ENCODE peak calls at places on chromosome 18, in seven cellular contexts. One of them, this sample, is unnamed.

GRCh38 chr18:7300971-7301553 is 70.2 kb downstream of the LRRC30 start:
- DNase-seq in HCT116: no peak
- DNase-seq in K562: no peak
- DNase-seq in GM12878: no peak
- DNase-seq in SK-N-SH: no peak
- DNase-seq in HepG2: peak
- DNase-seq in H1: no peak
- DNase-seq in this sample: no peak

GRCh38 chr18:10405014-10405493 is 49.4 kb upstream of the APCDD1 start:
- DNase-seq in HCT116: no peak
- DNase-seq in HepG2: no peak
- DNase-seq in K562: no peak
- DNase-seq in GM12878: no peak
- DNase-seq in H1: no peak
- DNase-seq in SK-N-SH: peak
- DNase-seq in this sample: no peak

GRCh38 chr18:34121157-34121807 is 103.4 kb downstream of the NOL4 start:
- DNase-seq in HCT116: no peak
- DNase-seq in SK-N-SH: no peak
- DNase-seq in HepG2: peak
- DNase-seq in GM12878: no peak
- DNase-seq in K562: no peak
- DNase-seq in H1: no peak
- DNase-seq in this sample: peak

GRCh38 chr18:79575891-79576685 is 103.5 kb upstream of the CTDP1 start:
- DNase-seq in HCT116: no peak
- DNase-seq in H1: peak
- DNase-seq in HepG2: no peak
- DNase-seq in SK-N-SH: no peak
- DNase-seq in K562: no peak
- DNase-seq in GM12878: no peak
- DNase-seq in this sample: peak

GRCh38 chr18:46497129-46497528 is 159.9 kb downstream of the LOXHD1 start:
- DNase-seq in GM12878: no peak
- DNase-seq in SK-N-SH: no peak
- DNase-seq in K562: peak
- DNase-seq in HepG2: peak
- DNase-seq in HCT116: no peak
- DNase-seq in H1: peak
- DNase-seq in this sample: peak

GRCh38 chr18:37122877-37123276 is 293.9 kb downstream of the KIAA1328 start:
- DNase-seq in HCT116: no peak
- DNase-seq in GM12878: no peak
- DNase-seq in HepG2: peak
- DNase-seq in K562: no peak
- DNase-seq in SK-N-SH: no peak
- DNase-seq in H1: no peak
- DNase-seq in this sample: peak

GRCh38 chr18:63953811-63954210 is 4.7 kb downstream of the HMSD start:
- DNase-seq in HCT116: no peak
- DNase-seq in SK-N-SH: no peak
- DNase-seq in HepG2: no peak
- DNase-seq in H1: no peak
- DNase-seq in GM12878: no peak
- DNase-seq in K562: no peak
- DNase-seq in this sample: no peak

GRCh38 chr18:65057439-65058083 is 693.3 kb upstream of the CDH7 start:
- DNase-seq in GM12878: no peak
- DNase-seq in HCT116: no peak
- DNase-seq in H1: no peak
- DNase-seq in K562: no peak
- DNase-seq in SK-N-SH: no peak
- DNase-seq in HepG2: no peak
- DNase-seq in this sample: no peak

GRCh38 chr18:26185267-26185666 is 41.0 kb upstream of the TAF4B start:
- DNase-seq in K562: no peak
- DNase-seq in HCT116: peak
- DNase-seq in GM12878: no peak
- DNase-seq in H1: no peak
- DNase-seq in SK-N-SH: no peak
- DNase-seq in HepG2: peak
- DNase-seq in this sample: no peak

GRCh38 chr18:34650121-34650545 is 60.0 kb upstream of the DTNA start:
- DNase-seq in H1: no peak
- DNase-seq in HepG2: no peak
- DNase-seq in HCT116: no peak
- DNase-seq in SK-N-SH: no peak
- DNase-seq in K562: no peak
- DNase-seq in GM12878: no peak
- DNase-seq in this sample: no peak

GRCh38 chr18:63236990-63237389 is 82.6 kb downstream of the BCL2 start:
- DNase-seq in H1: no peak
- DNase-seq in HCT116: no peak
- DNase-seq in K562: no peak
- DNase-seq in HepG2: no peak
- DNase-seq in GM12878: no peak
- DNase-seq in SK-N-SH: no peak
- DNase-seq in this sample: no peak

GRCh38 chr18:12976305-12976704 is 14.9 kb upstream of the CEP192 start:
- DNase-seq in SK-N-SH: no peak
- DNase-seq in K562: no peak
- DNase-seq in GM12878: no peak
- DNase-seq in HepG2: no peak
- DNase-seq in H1: no peak
- DNase-seq in HCT116: no peak
- DNase-seq in this sample: no peak

DNA sequence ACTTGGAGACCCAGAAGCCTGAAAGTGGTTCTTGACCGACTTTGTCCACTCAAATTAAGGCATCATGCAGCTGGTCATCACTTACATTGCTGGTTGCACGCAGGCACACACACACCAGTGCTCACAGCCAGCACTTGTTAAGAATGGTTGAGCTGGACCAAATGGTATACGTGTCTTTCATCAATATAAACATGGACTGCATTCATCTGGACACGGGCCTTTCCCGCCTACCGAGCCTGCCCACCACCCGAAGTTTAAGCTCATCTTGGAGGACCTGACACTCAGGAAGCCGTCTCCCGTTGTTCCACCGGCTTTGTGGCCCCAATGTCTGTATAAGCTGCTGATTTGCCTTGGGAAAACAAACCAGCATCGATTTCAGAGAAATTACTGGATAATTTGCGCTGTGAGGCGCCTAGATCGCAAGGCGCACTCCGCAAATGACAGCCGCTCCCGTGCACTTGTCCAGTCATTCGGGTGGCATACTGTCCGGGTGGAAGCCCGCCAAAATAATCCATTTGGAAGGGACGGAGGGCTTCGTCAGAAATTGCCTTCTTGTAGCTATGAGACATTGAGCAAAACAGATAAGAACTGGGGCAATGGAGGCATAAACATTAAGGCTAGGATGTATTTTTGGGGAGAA is 40.1 kb upstream of the AKAIN1 start:
- DNase-seq in SK-N-SH: no peak
- DNase-seq in K562: peak
- DNase-seq in HepG2: peak
- DNase-seq in HCT116: no peak
- DNase-seq in H1: no peak
- DNase-seq in GM12878: no peak
- DNase-seq in this sample: no peak
- TF ChIP-seq JUND in SK-N-SH: no peak
- TF ChIP-seq JUND in K562: no peak
- TF ChIP-seq JUND in HepG2: no peak
- TF ChIP-seq JUND in HCT116: no peak
- TF ChIP-seq JUND in H1: no peak
- TF ChIP-seq JUND in GM12878: no peak
- TF ChIP-seq JUND in this sample: no peak

GRCh38 chr18:31892936-31893335 is 50.0 kb downstream of the TRAPPC8 start:
- DNase-seq in K562: no peak
- DNase-seq in SK-N-SH: no peak
- DNase-seq in H1: no peak
- DNase-seq in HCT116: no peak
- DNase-seq in GM12878: no peak
- DNase-seq in HepG2: no peak
- DNase-seq in this sample: no peak
- TF ChIP-seq JUND in K562: no peak
- TF ChIP-seq JUND in SK-N-SH: no peak
- TF ChIP-seq JUND in H1: no peak
- TF ChIP-seq JUND in HCT116: no peak
- TF ChIP-seq JUND in GM12878: no peak
- TF ChIP-seq JUND in HepG2: no peak
- TF ChIP-seq JUND in this sample: no peak

GRCh38 chr18:45164551-45164950 is 450.7 kb upstream of the SLC14A2 start:
- DNase-seq in HCT116: no peak
- DNase-seq in K562: no peak
- DNase-seq in GM12878: no peak
- DNase-seq in H1: no peak
- DNase-seq in SK-N-SH: no peak
- DNase-seq in HepG2: no peak
- DNase-seq in this sample: no peak

GRCh38 chr18:45167109-45167551 is 448.1 kb upstream of the SLC14A2 start:
- DNase-seq in HCT116: no peak
- DNase-seq in H1: no peak
- DNase-seq in K562: no peak
- DNase-seq in SK-N-SH: no peak
- DNase-seq in GM12878: no peak
- DNase-seq in HepG2: no peak
- DNase-seq in this sample: no peak

GRCh38 chr18:45167631-45168225 is 447.5 kb upstream of the SLC14A2 start:
- DNase-seq in K562: no peak
- DNase-seq in GM12878: no peak
- DNase-seq in H1: no peak
- DNase-seq in SK-N-SH: no peak
- DNase-seq in HCT116: no peak
- DNase-seq in HepG2: no peak
- DNase-seq in this sample: no peak

GRCh38 chr18:45165871-45166270 is 449.4 kb upstream of the SLC14A2 start:
- DNase-seq in K562: no peak
- DNase-seq in HCT116: no peak
- DNase-seq in H1: no peak
- DNase-seq in GM12878: no peak
- DNase-seq in HepG2: no peak
- DNase-seq in SK-N-SH: no peak
- DNase-seq in this sample: no peak

GRCh38 chr18:45166341-45167108 is 448.8 kb upstream of the SLC14A2 start:
- DNase-seq in K562: no peak
- DNase-seq in HCT116: no peak
- DNase-seq in H1: no peak
- DNase-seq in SK-N-SH: no peak
- DNase-seq in HepG2: no peak
- DNase-seq in GM12878: no peak
- DNase-seq in this sample: peak
- TF ChIP-seq JUND in K562: no peak
- TF ChIP-seq JUND in HCT116: no peak
- TF ChIP-seq JUND in H1: no peak
- TF ChIP-seq JUND in SK-N-SH: peak
- TF ChIP-seq JUND in HepG2: no peak
- TF ChIP-seq JUND in GM12878: no peak
- TF ChIP-seq JUND in this sample: no peak

DNA sequence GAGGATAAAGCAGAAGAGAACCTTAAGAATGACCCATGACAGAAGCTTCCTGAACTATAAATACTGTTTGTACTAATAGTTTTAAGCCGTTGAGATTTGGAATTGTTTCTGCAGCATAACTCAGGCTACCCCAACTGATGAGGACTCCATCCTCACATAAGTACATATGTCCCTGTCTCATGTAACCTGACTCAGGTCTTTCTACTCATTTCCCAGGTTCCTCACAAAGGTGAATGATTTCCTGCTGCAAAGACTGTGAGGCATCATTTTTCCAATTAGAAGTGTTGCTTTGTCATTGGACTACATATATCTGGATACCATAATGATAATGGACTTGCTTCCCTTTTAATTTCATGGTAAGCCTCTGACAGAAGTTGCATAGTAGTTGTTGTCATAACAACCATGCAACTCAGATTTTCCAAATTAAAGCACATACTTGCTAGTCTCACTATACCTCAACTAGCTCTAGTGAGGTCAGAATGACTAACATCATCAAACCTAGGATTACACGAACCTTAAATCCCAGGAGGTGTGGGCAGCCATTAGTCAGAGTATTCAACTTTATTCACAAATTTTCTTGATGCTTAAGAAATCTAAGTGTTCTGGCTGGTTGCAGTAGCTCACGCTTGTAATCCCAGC is 38.0 kb upstream of the NEDD4L start:
- DNase-seq in HCT116: peak
- DNase-seq in GM12878: no peak
- DNase-seq in SK-N-SH: no peak
- DNase-seq in HepG2: no peak
- DNase-seq in H1: no peak
- DNase-seq in K562: no peak
- DNase-seq in this sample: no peak
- TF ChIP-seq JUND in HCT116: peak
- TF ChIP-seq JUND in GM12878: no peak
- TF ChIP-seq JUND in SK-N-SH: no peak
- TF ChIP-seq JUND in HepG2: no peak
- TF ChIP-seq JUND in H1: no peak
- TF ChIP-seq JUND in K562: no peak
- TF ChIP-seq JUND in this sample: no peak

DNA sequence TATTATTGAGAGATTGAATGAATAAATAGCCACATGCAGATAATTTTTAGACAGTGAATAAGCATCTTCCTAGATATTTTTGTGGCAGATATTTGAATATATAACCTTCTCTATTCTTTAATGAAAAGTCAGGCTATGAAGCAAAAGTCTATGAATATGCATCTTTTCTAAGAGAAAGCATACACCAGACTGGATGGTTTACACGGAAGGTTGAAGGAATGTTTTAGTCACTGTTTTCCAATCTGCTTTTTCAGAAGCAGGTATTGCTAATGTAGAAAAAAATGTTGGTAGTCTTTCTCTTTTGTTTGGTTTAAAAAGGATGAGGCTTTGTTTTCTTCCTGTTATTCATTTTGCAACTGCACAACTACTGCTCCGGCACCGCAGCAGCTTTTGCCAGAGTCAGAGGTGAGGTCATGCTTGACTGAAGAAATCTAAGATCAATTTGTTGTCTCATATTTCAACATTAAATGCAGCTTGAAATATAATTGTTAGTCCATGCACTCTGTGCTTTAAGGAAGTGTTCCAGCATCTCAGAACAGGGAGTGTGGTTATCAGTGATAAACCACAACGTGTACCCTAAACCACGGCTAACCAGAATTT is 1540.8 kb upstream of the PIK3C3 start:
- DNase-seq in GM12878: no peak
- DNase-seq in SK-N-SH: no peak
- DNase-seq in HepG2: no peak
- DNase-seq in H1: no peak
- DNase-seq in K562: no peak
- DNase-seq in HCT116: no peak
- DNase-seq in this sample: no peak
- TF ChIP-seq JUND in GM12878: no peak
- TF ChIP-seq JUND in SK-N-SH: no peak
- TF ChIP-seq JUND in HepG2: no peak
- TF ChIP-seq JUND in H1: no peak
- TF ChIP-seq JUND in K562: no peak
- TF ChIP-seq JUND in HCT116: no peak
- TF ChIP-seq JUND in this sample: no peak

DNA sequence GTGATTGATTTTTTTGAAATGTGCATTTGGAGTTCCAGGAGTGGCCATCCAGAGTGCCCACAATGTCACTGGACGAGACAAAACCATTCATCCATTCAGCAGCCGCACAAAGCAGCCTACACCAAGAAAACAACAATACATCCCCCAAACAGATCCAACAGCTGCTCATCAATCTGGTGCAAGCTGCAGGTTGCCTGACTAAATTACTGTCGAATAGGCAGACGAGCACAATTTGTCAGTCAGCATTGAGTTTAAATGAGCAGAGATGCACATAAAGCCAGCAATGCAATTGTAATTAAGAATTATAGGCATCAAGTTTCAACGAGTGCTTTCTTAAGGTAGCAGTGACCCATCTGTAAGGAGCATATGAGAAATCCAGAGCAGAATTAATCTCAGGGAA is 42.7 kb downstream of the HRH4 start:
- DNase-seq in H1: no peak
- DNase-seq in SK-N-SH: no peak
- DNase-seq in HCT116: no peak
- DNase-seq in HepG2: no peak
- DNase-seq in GM12878: no peak
- DNase-seq in K562: no peak
- DNase-seq in this sample: no peak
- TF ChIP-seq JUND in H1: no peak
- TF ChIP-seq JUND in SK-N-SH: no peak
- TF ChIP-seq JUND in HCT116: no peak
- TF ChIP-seq JUND in HepG2: no peak
- TF ChIP-seq JUND in GM12878: no peak
- TF ChIP-seq JUND in K562: no peak
- TF ChIP-seq JUND in this sample: no peak

This sample was measured in T47D.